ENCODE peak calls at places on chromosomes 16 and 17, in four cellular contexts. U is HepG2, J is A549, E is K562. Q is an unnamed sample.

GRCh38 chr17:77140878-77141767 is at the start of gene SEC14L1:
- DNase-seq in U (peak), J (no peak), E (peak), Q (peak)

GRCh38 chr17:64499805-64500486 is 3.1 kb upstream of the POLG2 start:
- DNase-seq in U (no peak), J (no peak), E (no peak), Q (no peak)

GRCh38 chr16:23317266-23317661 is 15.2 kb downstream of the SCNN1B start:
- DNase-seq in U (no peak), J (no peak), E (no peak), Q (no peak)

GRCh38 chr16:24493859-24494258 is 45.5 kb upstream of the RBBP6 start:
- DNase-seq in U (no peak), J (no peak), E (no peak), Q (no peak)

GRCh38 chr16:89050119-89050867 is 43.4 kb upstream of the ACSF3 start:
- DNase-seq in U (no peak), J (no peak), E (no peak), Q (no peak)

GRCh38 chr17:17633310-17633709 is 41.8 kb upstream of the PEMT start:
- DNase-seq in U (no peak), J (no peak), E (no peak), Q (no peak)

GRCh38 chr16:23694707-23695373 is 16.2 kb downstream of the PLK1 start:
- DNase-seq in U (peak), J (no peak), E (peak), Q (peak)

GRCh38 chr17:79036609-79037008 is 12.6 kb downstream of the C1QTNF1 start:
- DNase-seq in U (no peak), J (peak), E (no peak), Q (no peak)

GRCh38 chr17:51224615-51225262 is 35.1 kb downstream of the MBTD1 start:
- DNase-seq in U (no peak), J (no peak), E (no peak), Q (no peak)

GRCh38 chr17:80393961-80394360 is 21.0 kb upstream of the ENDOV start:
- DNase-seq in U (no peak), J (no peak), E (no peak), Q (no peak)

GRCh38 chr16:85074225-85074914 is 37.9 kb downstream of the CIBAR2 start:
- DNase-seq in U (no peak), J (no peak), E (no peak), Q (no peak)

GRCh38 chr16:4651842-4652241 is 27.2 kb downstream of the MGRN1 start:
- DNase-seq in U (no peak), J (no peak), E (no peak), Q (no peak)

GRCh38 chr17:29145289-29146058 is 34.7 kb downstream of the MYO18A start:
- DNase-seq in U (peak), J (peak), E (peak), Q (no peak)

GRCh38 chr17:50027639-50028206 is 28.2 kb upstream of the ITGA3 start:
- DNase-seq in U (no peak), J (peak), E (no peak), Q (no peak)

GRCh38 chr17:75839942-75840778 is 4.0 kb downstream of the UNC13D start:
- DNase-seq in U (no peak), J (no peak), E (no peak), Q (no peak)

GRCh38 chr16:73226675-73227074 is 178.7 kb upstream of the ZFHX3 start:
- DNase-seq in U (no peak), J (no peak), E (peak), Q (no peak)

GRCh38 chr16:87968541-87968940 is 17.3 kb downstream of the BANP start:
- DNase-seq in U (no peak), J (no peak), E (no peak), Q (no peak)

GRCh38 chr16:87966685-87967185 is 15.5 kb downstream of the BANP start:
- DNase-seq in U (no peak), J (no peak), E (no peak), Q (no peak)

GRCh38 chr16:87971933-87972332 is 20.7 kb downstream of the BANP start:
- DNase-seq in U (no peak), J (no peak), E (no peak), Q (no peak)

GRCh38 chr16:87973721-87974120 is 22.5 kb downstream of the BANP start:
- DNase-seq in U (no peak), J (no peak), E (no peak), Q (no peak)

DNA sequence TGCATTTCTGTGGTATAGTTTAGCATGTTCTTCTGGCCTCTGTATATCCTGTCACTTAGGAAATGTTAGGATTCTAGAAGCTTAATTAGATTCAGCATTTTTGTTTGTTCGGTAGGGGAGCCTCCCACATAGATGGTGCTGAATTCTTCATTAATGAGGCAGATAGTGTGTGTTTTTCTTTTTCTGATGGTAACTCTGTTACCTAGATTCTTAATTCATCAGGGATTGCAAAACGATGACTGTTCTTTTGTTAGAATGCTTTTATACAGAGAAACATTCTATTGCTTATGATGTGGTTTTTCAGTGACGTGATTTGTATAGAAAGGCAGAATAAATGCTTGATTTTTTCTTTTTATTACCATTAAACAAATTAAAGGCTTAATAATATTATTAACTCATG is 19.0 kb downstream of the BANP start:
- DNase-seq in U (no peak), J (no peak), E (no peak), Q (no peak)
- TF ChIP-seq RNF2 in U (no peak), J (no peak), E (no peak), Q (no peak)

DNA sequence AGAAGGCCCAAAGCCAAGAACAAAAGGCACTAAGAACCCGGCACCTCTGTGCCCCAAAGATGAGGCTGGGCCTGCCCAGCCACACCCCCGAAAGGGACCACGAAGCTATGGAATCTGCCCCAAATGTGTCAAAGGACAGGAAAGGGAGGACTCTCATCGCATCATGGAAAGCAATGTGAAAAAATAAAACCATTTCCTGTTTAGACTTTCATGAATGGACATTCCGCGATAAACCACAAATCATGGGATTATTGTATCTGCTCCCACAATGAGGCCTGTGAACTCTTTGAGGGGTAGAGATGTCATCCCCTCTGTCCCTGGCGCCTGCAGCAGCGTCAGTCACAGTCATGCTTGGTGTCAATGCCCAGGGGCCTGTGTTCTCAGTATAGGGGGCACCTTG is 135.0 kb downstream of the COPRS start:
- DNase-seq in U (no peak), J (no peak), E (no peak), Q (peak)
- TF ChIP-seq RNF2 in U (no peak), J (no peak), E (no peak), Q (no peak)

GRCh38 chr17:81516439-81516838 is 3.8 kb upstream of the ACTG1 start:
- DNase-seq in U (no peak), J (no peak), E (no peak), Q (no peak)

GRCh38 chr17:81514735-81515529 is 2.3 kb upstream of the ACTG1 start:
- DNase-seq in U (peak), J (peak), E (peak), Q (peak)

GRCh38 chr17:81514485-81514734 is 1.8 kb upstream of the ACTG1 start:
- DNase-seq in U (no peak), J (no peak), E (no peak), Q (no peak)

GRCh38 chr17:81517009-81517338 is 4.4 kb upstream of the ACTG1 start:
- DNase-seq in U (no peak), J (no peak), E (no peak), Q (no peak)

DNA sequence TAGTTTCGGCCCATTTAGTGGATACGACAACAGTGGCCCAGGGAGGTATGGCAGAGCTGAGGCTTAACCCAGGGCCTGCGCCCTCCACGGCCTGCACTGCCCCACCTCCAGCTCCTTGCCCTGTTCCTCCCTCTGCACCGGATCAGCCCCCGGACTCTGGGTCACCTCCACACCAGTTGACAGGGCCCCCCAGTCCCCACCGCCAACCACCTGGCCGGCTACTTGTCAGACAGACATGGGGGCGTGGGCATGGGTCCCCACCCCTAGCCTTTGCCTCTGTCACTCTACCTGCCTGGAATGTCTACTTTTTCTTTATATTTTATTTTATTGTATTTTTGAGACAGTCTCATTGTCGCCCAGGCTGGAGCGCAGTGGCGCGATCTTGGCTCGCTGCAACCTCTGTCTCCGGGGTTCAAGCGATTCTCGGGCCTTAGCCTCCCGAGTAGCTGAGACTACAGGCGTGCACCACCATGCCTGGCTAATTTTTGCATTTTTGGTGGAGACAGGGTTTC is 3.0 kb upstream of the ACTG1 start:
- DNase-seq in U (no peak), J (no peak), E (no peak), Q (no peak)
- TF ChIP-seq RNF2 in U (no peak), J (no peak), E (no peak), Q (no peak)

GRCh38 chr16:55488306-55488705 is 9.3 kb downstream of the MMP2 start:
- DNase-seq in U (no peak), J (no peak), E (no peak), Q (no peak)
- TF ChIP-seq RNF2 in U (no peak), J (no peak), E (no peak), Q (no peak)

DNA sequence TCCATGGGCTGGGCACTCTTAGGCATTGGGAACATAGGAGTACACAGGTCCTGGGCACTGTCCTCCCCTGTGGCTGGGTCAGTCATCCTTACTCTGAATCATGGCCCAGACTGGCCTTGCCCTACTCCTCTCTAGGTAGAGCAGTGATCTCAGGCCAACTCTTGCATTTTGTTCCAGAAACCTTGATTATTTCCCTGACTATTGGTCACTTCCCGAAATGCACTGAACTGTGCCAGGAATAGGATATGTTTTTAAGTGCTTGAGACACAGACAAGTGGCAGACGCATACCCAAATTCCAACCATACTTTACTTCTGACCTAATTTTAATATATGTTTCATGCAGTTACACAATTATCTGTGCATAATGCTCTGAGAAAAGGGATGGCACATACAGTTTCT is 10.3 kb downstream of the KRABD2 start:
- DNase-seq in U (no peak), J (no peak), E (no peak), Q (no peak)
- TF ChIP-seq RNF2 in U (no peak), J (no peak), E (no peak), Q (no peak)

Q was measured in H1.